ENCODE peak calls at places on chromosomes 12 and 14, in nine cellular contexts. D is adrenal gland; I is neuronal stem cell; O is cardiac muscle cell; Z is mucosa of descending colon; A is effector memory CD4-positive, alpha-beta T cell; M is H1; W is transverse colon; E is Panc1. T is an unnamed sample.

GRCh38 chr14:66643344-66643743 is 135.4 kb downstream of the GPHN start:
- DNase-seq in D (no peak), I (no peak), O (no peak), Z (no peak), A (no peak), M (no peak), W (no peak), E (no peak), T (no peak)

GRCh38 chr12:62190081-62190480 is 70.1 kb upstream of the USP15 start:
- DNase-seq in D (no peak), I (peak; percentile 1), O (peak; percentile 3), Z (no peak), A (no peak), M (no peak), W (no peak), E (no peak), T (no peak)

GRCh38 chr12:28114488-28114887 is 75.8 kb upstream of the CCDC91 start:
- DNase-seq in D (no peak), I (no peak), O (no peak), Z (no peak), A (no peak), M (no peak), W (no peak), E (peak; percentile 55), T (no peak)

GRCh38 chr12:116346751-116347150 is 69.3 kb upstream of the MED13L start:
- DNase-seq in D (peak; percentile 69), I (no peak), O (no peak), Z (no peak), A (no peak), M (no peak), W (no peak), E (no peak), T (peak; percentile 76)

GRCh38 chr12:48023386-48023785 is 19.1 kb upstream of the COL2A1 start:
- DNase-seq in D (no peak), I (peak; percentile 50), O (peak; percentile 51), Z (peak; percentile 43), A (no peak), M (no peak), W (no peak), E (no peak), T (peak; percentile 47)

GRCh38 chr12:84814664-84815245 is 97.8 kb downstream of the SLC6A15 start:
- DNase-seq in D (no peak), I (no peak), O (no peak), Z (no peak), A (no peak), M (no peak), W (no peak), E (no peak), T (no peak)

GRCh38 chr14:23177181-23177580 is 6.3 kb downstream of the SLC7A8 start:
- DNase-seq in D (no peak), I (no peak), O (no peak), Z (peak; percentile 68), A (no peak), M (no peak), W (peak; percentile 30), E (no peak), T (peak; percentile 60)

GRCh38 chr12:69383074-69383473 is 23.5 kb downstream of the YEATS4 start:
- DNase-seq in D (no peak), I (no peak), O (no peak), Z (no peak), A (no peak), M (no peak), W (no peak), E (no peak), T (no peak)

GRCh38 chr14:62117010-62117717 is 354.9 kb downstream of the SNAPC1 start:
- DNase-seq in D (peak; percentile 23), I (peak; percentile 93), O (peak; percentile 93), Z (peak; percentile 36), A (no peak), M (peak; percentile 91), W (peak; percentile 48), E (no peak), T (peak; percentile 38)

GRCh38 chr14:89674906-89675305 is 257.9 kb upstream of the FOXN3 start:
- DNase-seq in D (no peak), I (no peak), O (no peak), Z (no peak), A (no peak), M (no peak), W (no peak), E (no peak), T (no peak)

GRCh38 chr14:77562681-77563080 is 53.8 kb downstream of the SPTLC2 start:
- DNase-seq in D (no peak), I (no peak), O (no peak), Z (no peak), A (no peak), M (no peak), W (no peak), E (no peak), T (no peak)

GRCh38 chr12:22876262-22876661 is 251.3 kb downstream of the ETNK1 start:
- DNase-seq in D (no peak), I (no peak), O (no peak), Z (no peak), A (no peak), M (no peak), W (no peak), E (no peak), T (no peak)

GRCh38 chr12:113582521-113583218 is 111.0 kb upstream of the LHX5 start:
- DNase-seq in D (peak; percentile 35), I (no peak), O (peak; percentile 19), Z (no peak), A (no peak), M (no peak), W (no peak), E (no peak), T (no peak)

DNA sequence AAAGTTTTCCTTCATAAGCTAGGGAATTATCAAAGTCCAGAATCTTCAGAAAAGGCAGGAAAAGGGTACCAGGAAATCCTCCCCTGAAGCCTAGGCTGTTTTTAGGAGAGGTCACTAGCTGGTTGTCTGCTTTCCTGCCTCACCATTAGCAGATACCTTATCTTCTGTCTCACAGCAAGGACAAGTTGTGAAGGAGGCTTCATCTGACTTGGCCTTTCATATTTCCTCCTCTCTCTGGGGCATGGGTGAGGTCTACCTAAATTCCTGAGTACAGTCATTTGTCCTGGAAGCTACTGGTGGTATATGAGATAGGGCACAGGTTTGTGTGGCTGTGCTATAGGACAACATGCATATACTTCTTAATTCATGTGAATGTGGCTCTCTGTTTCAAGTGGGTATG is 2.3 kb downstream of the FOXJ2 start:
- DNase-seq in D (no peak), I (no peak), O (no peak), Z (no peak), A (no peak), M (no peak), W (no peak), E (no peak), T (peak; percentile 25)
- H3K4me1 ChIP-seq in D (peaks cover 32% of the 10 kb centered on the region), I (peaks cover 25% of the 10 kb centered on the region), O (peaks cover 57% of the 10 kb centered on the region), Z (peaks cover 36% of the 10 kb centered on the region), A (peaks cover 57% of the 10 kb centered on the region), M (peaks cover 37% of the 10 kb centered on the region), W (peaks cover 50% of the 10 kb centered on the region), E (peaks cover 20% of the 10 kb centered on the region), T (peaks cover 10% of the 10 kb centered on the region)

DNA sequence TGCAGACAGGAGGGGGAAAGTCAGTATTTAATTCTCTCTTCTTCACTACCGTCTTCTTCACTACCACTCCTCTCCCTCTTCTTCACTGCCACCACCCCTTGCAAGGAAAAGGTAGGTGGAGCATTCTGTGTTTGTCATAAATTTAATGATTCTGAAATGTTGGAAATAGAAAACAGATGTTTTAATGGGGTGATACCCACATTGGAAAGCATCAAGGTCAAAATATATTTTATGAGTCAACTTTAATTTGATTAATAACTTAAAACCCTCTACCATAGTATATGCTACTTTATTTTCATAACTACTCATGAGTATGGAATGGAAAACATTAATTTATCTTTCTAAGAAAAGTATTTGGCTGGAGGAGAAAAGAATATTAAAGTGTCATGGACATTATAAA is 493.0 kb upstream of the RGS6 start:
- DNase-seq in D (no peak), I (no peak), O (no peak), Z (no peak), A (no peak), M (no peak), W (no peak), E (no peak), T (no peak)
- H3K4me1 ChIP-seq in D (peaks cover 13% of the 10 kb centered on the region), I (peaks cover 3% of the 10 kb centered on the region), O (no peaks in the 10 kb centered on the region), Z (no peaks in the 10 kb centered on the region), A (no peaks in the 10 kb centered on the region), M (peaks cover 4% of the 10 kb centered on the region), W (peaks cover 9% of the 10 kb centered on the region), E (no peaks in the 10 kb centered on the region), T (peaks cover 7% of the 10 kb centered on the region)

GRCh38 chr14:69685716-69686115 is 74.3 kb downstream of the SUSD6 start:
- DNase-seq in D (peak; percentile 79), I (no peak), O (peak; percentile 56), Z (peak; percentile 60), A (no peak), M (no peak), W (peak; percentile 69), E (no peak), T (peak; percentile 82)
- H3K4me1 ChIP-seq in D (peaks cover 40% of the 10 kb centered on the region), I (peaks cover 17% of the 10 kb centered on the region), O (peaks cover 38% of the 10 kb centered on the region), Z (peaks cover 11% of the 10 kb centered on the region), A (peaks cover 48% of the 10 kb centered on the region), M (no peaks in the 10 kb centered on the region), W (peaks cover 39% of the 10 kb centered on the region), E (peaks cover 7% of the 10 kb centered on the region), T (peaks cover 23% of the 10 kb centered on the region)

GRCh38 chr14:75299064-75299463 is 20.4 kb downstream of the FOS start:
- DNase-seq in D (peak; percentile 52), I (no peak), O (no peak), Z (no peak), A (no peak), M (no peak), W (peak; percentile 37), E (no peak), T (no peak)
- H3K4me1 ChIP-seq in D (peaks cover 14% of the 10 kb centered on the region), I (peaks cover 7% of the 10 kb centered on the region), O (peaks cover 13% of the 10 kb centered on the region), Z (peaks cover 14% of the 10 kb centered on the region), A (peaks cover 20% of the 10 kb centered on the region), M (peaks cover 3% of the 10 kb centered on the region), W (peaks cover 23% of the 10 kb centered on the region), E (no peaks in the 10 kb centered on the region), T (peaks cover 4% of the 10 kb centered on the region)

GRCh38 chr14:58749066-58749669 is 111.4 kb downstream of the DACT1 start:
- DNase-seq in D (peak; percentile 50), I (no peak), O (peak; percentile 23), Z (peak; percentile 66), A (no peak), M (no peak), W (peak; percentile 59), E (no peak), T (peak; percentile 81)
- H3K4me1 ChIP-seq in D (peaks cover 23% of the 10 kb centered on the region), I (no peaks in the 10 kb centered on the region), O (peaks cover 12% of the 10 kb centered on the region), Z (peaks cover 49% of the 10 kb centered on the region), A (no peaks in the 10 kb centered on the region), M (peaks cover 2% of the 10 kb centered on the region), W (peaks cover 35% of the 10 kb centered on the region), E (no peaks in the 10 kb centered on the region), T (peaks cover 27% of the 10 kb centered on the region)

GRCh38 chr12:39628836-39629235 is 9.2 kb upstream of the ABCD2 start:
- DNase-seq in D (no peak), I (no peak), O (no peak), Z (no peak), A (no peak), M (no peak), W (no peak), E (no peak), T (peak; percentile 35)
- H3K4me1 ChIP-seq in D (no peaks in the 10 kb centered on the region), I (no peaks in the 10 kb centered on the region), O (no peaks in the 10 kb centered on the region), Z (no peaks in the 10 kb centered on the region), A (peaks cover 28% of the 10 kb centered on the region), M (no peaks in the 10 kb centered on the region), W (no peaks in the 10 kb centered on the region), E (no peaks in the 10 kb centered on the region), T (no peaks in the 10 kb centered on the region)